ENCODE peak calls at places on chromosomes 16 and 17, in four cellular contexts. One of them, this sample, is unnamed. For H3K27me3, the result is how much of the 10 kb centered on the place peaks cover.

GRCh38 chr17:43085489-43085888 is 39.7 kb downstream of the BRCA1 start:
- DNase-seq in psoas muscle: no peak
- DNase-seq in PC-9: no peak
- DNase-seq in neural progenitor cell: no peak
- DNase-seq in this sample: peak

GRCh38 chr17:50117202-50118040 is 12.5 kb downstream of the SAMD14 start:
- DNase-seq in psoas muscle: peak
- DNase-seq in PC-9: peak
- DNase-seq in neural progenitor cell: peak
- DNase-seq in this sample: no peak

GRCh38 chr17:32386844-32387243 is 36.9 kb downstream of the ZNF207 start:
- DNase-seq in PC-9: no peak
- DNase-seq in neural progenitor cell: no peak
- DNase-seq in psoas muscle: no peak
- DNase-seq in this sample: no peak

GRCh38 chr17:51076821-51077220 is 43.8 kb downstream of the SPAG9 start:
- DNase-seq in PC-9: no peak
- DNase-seq in psoas muscle: no peak
- DNase-seq in neural progenitor cell: no peak
- DNase-seq in this sample: no peak

GRCh38 chr17:48720263-48721008 is 1.9 kb downstream of the PRAC1 start:
- DNase-seq in PC-9: no peak
- DNase-seq in neural progenitor cell: peak
- DNase-seq in psoas muscle: no peak
- DNase-seq in this sample: no peak

GRCh38 chr17:51287412-51287811 is 27.1 kb downstream of the UTP18 start:
- DNase-seq in psoas muscle: no peak
- DNase-seq in PC-9: no peak
- DNase-seq in neural progenitor cell: no peak
- DNase-seq in this sample: no peak

GRCh38 chr16:19179890-19180490 is 11.9 kb downstream of the SYT17 start:
- DNase-seq in PC-9: peak
- DNase-seq in neural progenitor cell: peak
- DNase-seq in psoas muscle: peak
- DNase-seq in this sample: no peak

GRCh38 chr17:79027925-79028491 is 4.0 kb downstream of the C1QTNF1 start:
- DNase-seq in neural progenitor cell: no peak
- DNase-seq in psoas muscle: no peak
- DNase-seq in PC-9: peak
- DNase-seq in this sample: no peak

GRCh38 chr17:51948128-51948527 is 210.4 kb downstream of the CA10 start:
- DNase-seq in neural progenitor cell: no peak
- DNase-seq in PC-9: no peak
- DNase-seq in psoas muscle: no peak
- DNase-seq in this sample: peak

GRCh38 chr17:65589321-65589720 is 27.9 kb upstream of the AXIN2 start:
- DNase-seq in PC-9: no peak
- DNase-seq in psoas muscle: no peak
- DNase-seq in neural progenitor cell: no peak
- DNase-seq in this sample: no peak

GRCh38 chr16:29726845-29727379 is 18.9 kb downstream of the C16orf54 start:
- DNase-seq in PC-9: no peak
- DNase-seq in psoas muscle: no peak
- DNase-seq in neural progenitor cell: no peak
- DNase-seq in this sample: no peak

GRCh38 chr16:72715267-72715666 is 332.7 kb downstream of the ZFHX3 start:
- DNase-seq in PC-9: no peak
- DNase-seq in psoas muscle: no peak
- DNase-seq in neural progenitor cell: no peak
- DNase-seq in this sample: no peak

GRCh38 chr17:9755083-9755482 is 36.3 kb downstream of the DHRS7C start:
- DNase-seq in psoas muscle: no peak
- DNase-seq in PC-9: no peak
- DNase-seq in neural progenitor cell: no peak
- DNase-seq in this sample: no peak

GRCh38 chr17:35797370-35797769 is 1.9 kb upstream of the MMP28 start:
- DNase-seq in PC-9: no peak
- DNase-seq in neural progenitor cell: no peak
- DNase-seq in psoas muscle: no peak
- DNase-seq in this sample: no peak
- H3K27me3 ChIP-seq in PC-9: under half
- H3K27me3 ChIP-seq in neural progenitor cell: half or more
- H3K27me3 ChIP-seq in psoas muscle: under half
- H3K27me3 ChIP-seq in this sample: under half

DNA sequence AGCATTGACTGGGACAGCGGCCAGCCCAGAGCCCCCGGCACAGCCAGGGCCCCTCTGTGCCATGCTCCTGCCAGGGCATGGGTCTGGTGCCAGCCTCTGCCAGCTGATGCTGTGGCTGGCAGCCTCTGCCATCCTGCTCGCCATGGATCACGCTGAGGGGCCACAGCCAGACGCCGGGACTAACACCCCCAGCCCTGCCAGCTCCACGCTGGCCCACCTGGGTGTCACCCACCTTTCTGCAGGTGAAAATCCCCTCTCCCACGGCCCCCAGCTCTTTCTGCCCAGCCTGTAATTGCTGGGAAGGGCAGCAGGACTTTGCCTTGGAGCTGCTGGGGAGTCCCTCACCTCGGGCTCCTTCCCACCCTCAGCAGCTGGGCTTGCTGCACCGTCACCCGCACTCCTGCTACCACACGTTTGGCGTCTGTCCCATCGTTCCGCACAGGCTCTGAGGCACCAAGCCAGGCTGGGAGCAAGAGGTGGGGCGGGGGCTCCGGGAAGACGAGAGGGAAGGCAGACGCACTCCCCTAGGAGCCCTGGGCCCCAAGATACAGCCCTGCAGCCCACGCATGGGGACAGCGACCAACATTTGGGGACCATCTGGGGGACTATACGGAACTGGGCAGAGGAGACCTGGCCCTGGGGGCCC is 42.0 kb upstream of the ACSF3 start:
- DNase-seq in psoas muscle: peak
- DNase-seq in PC-9: no peak
- DNase-seq in neural progenitor cell: no peak
- DNase-seq in this sample: no peak
- H3K27me3 ChIP-seq in psoas muscle: half or more
- H3K27me3 ChIP-seq in PC-9: half or more
- H3K27me3 ChIP-seq in neural progenitor cell: under half
- H3K27me3 ChIP-seq in this sample: under half

GRCh38 chr16:2976673-2977072 is 3.6 kb downstream of the PKMYT1 start:
- DNase-seq in PC-9: no peak
- DNase-seq in psoas muscle: no peak
- DNase-seq in neural progenitor cell: no peak
- DNase-seq in this sample: no peak
- H3K27me3 ChIP-seq in PC-9: under half
- H3K27me3 ChIP-seq in psoas muscle: under half
- H3K27me3 ChIP-seq in neural progenitor cell: under half
- H3K27me3 ChIP-seq in this sample: under half

DNA sequence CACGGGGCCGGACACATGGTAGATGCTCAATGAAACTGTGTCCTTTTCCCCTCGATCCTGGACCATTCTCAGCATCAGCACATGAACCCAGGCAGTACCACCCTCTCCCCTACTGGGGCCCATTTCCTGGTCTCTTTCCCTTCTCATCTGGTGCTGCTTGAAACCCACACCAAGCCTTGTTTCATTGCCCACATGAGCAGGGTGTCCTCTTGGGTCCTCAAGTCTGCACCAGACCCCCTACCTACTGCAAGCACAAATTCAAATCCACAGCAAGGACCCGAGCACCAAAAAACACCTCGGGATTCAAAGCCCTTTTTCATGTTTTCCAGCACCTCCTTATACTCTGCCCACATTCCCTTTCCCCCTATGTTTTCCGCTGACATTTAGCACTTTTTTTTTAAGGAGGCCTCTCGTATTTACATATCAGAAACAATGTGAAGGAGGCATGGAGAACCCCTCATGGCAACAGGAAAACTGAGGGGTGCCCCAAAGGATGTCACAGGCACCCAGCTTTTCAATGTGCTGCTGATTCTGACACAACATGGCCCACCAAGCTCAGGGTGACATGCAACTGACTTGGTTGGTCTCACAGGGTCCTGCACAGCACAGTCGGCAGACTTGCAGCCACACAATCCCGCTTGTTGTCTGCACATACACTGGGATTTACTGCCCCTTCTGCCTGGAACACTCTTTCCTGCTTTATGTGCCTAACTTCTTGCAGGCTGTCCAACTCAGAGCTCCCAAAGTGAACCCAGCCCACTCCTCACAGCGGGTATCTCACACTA is 4.6 kb upstream of the CCL1 start:
- DNase-seq in psoas muscle: no peak
- DNase-seq in neural progenitor cell: no peak
- DNase-seq in PC-9: no peak
- DNase-seq in this sample: no peak
- H3K27me3 ChIP-seq in psoas muscle: under half
- H3K27me3 ChIP-seq in neural progenitor cell: under half
- H3K27me3 ChIP-seq in PC-9: under half
- H3K27me3 ChIP-seq in this sample: under half

GRCh38 chr16:50632927-50633800 is 47.9 kb downstream of the SNX20 start:
- DNase-seq in neural progenitor cell: no peak
- DNase-seq in psoas muscle: no peak
- DNase-seq in PC-9: no peak
- DNase-seq in this sample: no peak
- H3K27me3 ChIP-seq in neural progenitor cell: under half
- H3K27me3 ChIP-seq in psoas muscle: under half
- H3K27me3 ChIP-seq in PC-9: under half
- H3K27me3 ChIP-seq in this sample: under half

GRCh38 chr16:83200005-83200779 is 573.4 kb downstream of the CDH13 start:
- DNase-seq in neural progenitor cell: peak
- DNase-seq in psoas muscle: no peak
- DNase-seq in PC-9: no peak
- DNase-seq in this sample: no peak

GRCh38 chr16:83199012-83199411 is 572.2 kb downstream of the CDH13 start:
- DNase-seq in neural progenitor cell: no peak
- DNase-seq in PC-9: no peak
- DNase-seq in psoas muscle: no peak
- DNase-seq in this sample: no peak
- H3K27me3 ChIP-seq in neural progenitor cell: under half
- H3K27me3 ChIP-seq in PC-9: under half
- H3K27me3 ChIP-seq in psoas muscle: under half
- H3K27me3 ChIP-seq in this sample: under half

This sample was measured in kidney epithelial cell.